ENCODE peak calls at places on chromosomes 12 and 14, in seven cellular contexts. C, Y, O, W, X, U and B are unnamed samples.

GRCh38 chr12:118611770-118612169 is 235.4 kb downstream of the SUDS3 start:
- DNase-seq in C (no peak), Y (no peak), O (no peak), W (no peak), X (no peak), U (no peak), B (no peak)

GRCh38 chr12:45611061-45611460 is 118.4 kb upstream of the ARID2 start:
- DNase-seq in C (no peak), Y (no peak), O (no peak), W (no peak), X (no peak), U (no peak), B (no peak)

GRCh38 chr14:24911324-24912095 is 138.4 kb downstream of the STXBP6 start:
- DNase-seq in C (peak; percentile 52), Y (no peak), O (no peak), W (peak; percentile 82), X (no peak), U (no peak), B (peak; percentile 30)

GRCh38 chr12:120109570-120110267 is 6.8 kb downstream of the RAB35 start:
- DNase-seq in C (no peak), Y (no peak), O (no peak), W (no peak), X (no peak), U (no peak), B (no peak)

GRCh38 chr12:109446-109845 is 42.9 kb downstream of the IQSEC3 start:
- DNase-seq in C (no peak), Y (no peak), O (no peak), W (no peak), X (no peak), U (no peak), B (no peak)

GRCh38 chr12:88308825-88309224 is 166.7 kb downstream of the TMTC3 start:
- DNase-seq in C (no peak), Y (no peak), O (no peak), W (peak; percentile 95), X (no peak), U (no peak), B (peak; percentile 77)

GRCh38 chr14:79967001-79967400 is 244.3 kb downstream of the DIO2 start:
- DNase-seq in C (no peak), Y (no peak), O (no peak), W (peak; percentile 74), X (no peak), U (no peak), B (no peak)

GRCh38 chr12:68279227-68280054 is 26.0 kb upstream of the IL22 start:
- DNase-seq in C (no peak), Y (no peak), O (no peak), W (peak; percentile 28), X (no peak), U (no peak), B (no peak)

GRCh38 chr14:37061697-37062096 is 110.7 kb downstream of the SLC25A21 start:
- DNase-seq in C (no peak), Y (no peak), O (no peak), W (no peak), X (no peak), U (no peak), B (no peak)

GRCh38 chr12:10101042-10101579 is 2.3 kb upstream of the CLEC1A start:
- DNase-seq in C (peak; percentile 34), Y (no peak), O (no peak), W (peak; percentile 18), X (no peak), U (no peak), B (peak; percentile 17)

GRCh38 chr12:4145990-4146859 is 127.3 kb upstream of the CCND2 start:
- DNase-seq in C (no peak), Y (no peak), O (no peak), W (no peak), X (peak; percentile 15), U (no peak), B (no peak)

GRCh38 chr12:66698558-66698957 is 19.7 kb upstream of the GRIP1 start:
- DNase-seq in C (no peak), Y (no peak), O (no peak), W (no peak), X (no peak), U (no peak), B (no peak)

GRCh38 chr14:24849471-24849870 is 200.5 kb downstream of the STXBP6 start:
- DNase-seq in C (no peak), Y (no peak), O (no peak), W (peak; percentile 75), X (no peak), U (no peak), B (no peak)

GRCh38 chr12:597926-598568 is 65.2 kb downstream of the NINJ2 start:
- DNase-seq in C (no peak), Y (no peak), O (no peak), W (no peak), X (no peak), U (no peak), B (peak; percentile 92)

GRCh38 chr12:9597365-9597764 is 10.4 kb downstream of the KLRB1 start:
- DNase-seq in C (no peak), Y (no peak), O (no peak), W (no peak), X (no peak), U (no peak), B (no peak)

GRCh38 chr12:21675096-21675495 is 17.5 kb upstream of the LDHB start:
- DNase-seq in C (no peak), Y (no peak), O (no peak), W (no peak), X (no peak), U (no peak), B (no peak)

GRCh38 chr14:74937171-74937570 is 14.1 kb upstream of the RPS6KL1 start:
- DNase-seq in C (no peak), Y (no peak), O (no peak), W (no peak), X (no peak), U (no peak), B (no peak)

GRCh38 chr12:47739959-47740358 is 14.7 kb upstream of the ENDOU start:
- DNase-seq in C (no peak), Y (peak; percentile 62), O (no peak), W (no peak), X (peak; percentile 68), U (no peak), B (no peak)

GRCh38 chr12:109098671-109099070 is 1.3 kb downstream of the UNG start:
- DNase-seq in C (no peak), Y (no peak), O (no peak), W (no peak), X (no peak), U (no peak), B (no peak)

GRCh38 chr12:58148405-58148804 is 207.0 kb downstream of the ATP23 start:
- DNase-seq in C (no peak), Y (no peak), O (no peak), W (peak; percentile 49), X (no peak), U (no peak), B (peak; percentile 57)

GRCh38 chr14:68774771-68775613 is 17.9 kb downstream of the ZFP36L1 start:
- DNase-seq in C (peak; percentile 21), Y (no peak), O (no peak), W (peak; percentile 84), X (no peak), U (no peak), B (no peak)

GRCh38 chr14:64746298-64747250 is 42.4 kb downstream of the PLEKHG3 start:
- DNase-seq in C (no peak), Y (no peak), O (no peak), W (peak; percentile 13), X (no peak), U (no peak), B (no peak)

GRCh38 chr14:75200451-75200850 is 24.0 kb upstream of the TMED10 start:
- DNase-seq in C (no peak), Y (no peak), O (no peak), W (no peak), X (no peak), U (peak; percentile 28), B (peak; percentile 75)

GRCh38 chr12:49344486-49345047 is 2.1 kb upstream of the DNAJC22 start:
- DNase-seq in C (no peak), Y (no peak), O (no peak), W (no peak), X (no peak), U (no peak), B (no peak)

GRCh38 chr14:95535226-95536021 is 574 bp downstream of the GLRX5 start:
- DNase-seq in C (no peak), Y (no peak), O (peak; percentile 70), W (no peak), X (no peak), U (no peak), B (no peak)

DNA sequence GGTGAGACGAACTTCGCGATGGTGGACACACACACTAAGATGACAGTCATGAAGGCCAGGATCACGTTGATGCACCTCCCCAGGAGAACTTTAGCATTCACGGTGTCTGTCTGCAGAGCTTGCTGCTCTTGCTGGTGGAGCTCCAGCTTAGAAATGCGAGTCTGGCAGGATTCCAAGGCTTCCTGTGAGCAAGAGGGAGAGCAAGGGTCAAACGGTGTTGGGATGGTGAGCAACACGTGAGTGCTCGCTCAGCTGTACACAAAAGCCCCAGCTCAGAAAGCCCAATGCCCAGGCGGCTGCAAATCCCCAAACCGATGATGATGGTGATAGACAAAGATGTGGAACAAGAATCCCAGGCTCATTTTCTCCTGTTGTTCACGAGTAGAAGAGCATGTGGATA is 78.8 kb downstream of the TMCC3 start:
- DNase-seq in C (no peak), Y (no peak), O (no peak), W (peak; percentile 76), X (no peak), U (no peak), B (peak; percentile 44)
- H3K4me1 ChIP-seq in C (no peaks in the 10 kb centered on the region), Y (peaks cover 7% of the 10 kb centered on the region), O (no peaks in the 10 kb centered on the region), W (no peaks in the 10 kb centered on the region), X (no peaks in the 10 kb centered on the region), U (no peaks in the 10 kb centered on the region), B (peaks cover 12% of the 10 kb centered on the region)

GRCh38 chr14:54574528-54574927 is 7.6 kb downstream of the SAMD4A start:
- DNase-seq in C (no peak), Y (no peak), O (no peak), W (no peak), X (no peak), U (no peak), B (no peak)

GRCh38 chr14:54580933-54581332 is 14.0 kb downstream of the SAMD4A start:
- DNase-seq in C (no peak), Y (no peak), O (no peak), W (no peak), X (no peak), U (no peak), B (no peak)

GRCh38 chr14:54579606-54580005 is 12.7 kb downstream of the SAMD4A start:
- DNase-seq in C (no peak), Y (no peak), O (no peak), W (peak; percentile 73), X (no peak), U (no peak), B (peak; percentile 51)

GRCh38 chr14:54577977-54578376 is 11.0 kb downstream of the SAMD4A start:
- DNase-seq in C (no peak), Y (no peak), O (no peak), W (peak; percentile 78), X (no peak), U (no peak), B (no peak)

GRCh38 chr14:54577494-54577893 is 10.6 kb downstream of the SAMD4A start:
- DNase-seq in C (no peak), Y (no peak), O (no peak), W (no peak), X (no peak), U (no peak), B (no peak)
- H3K27ac ChIP-seq in C (peak overlapping the region; percentile 29), Y (peak overlapping the region; percentile 14), O (no peak overlapping the region), W (peak overlapping the region; percentile 7), X (no peak overlapping the region), U (no peak overlapping the region), B (no peak overlapping the region)

GRCh38 chr12:112788205-112788604 is 3.3 kb upstream of the RPH3A start:
- DNase-seq in C (no peak), Y (no peak), O (no peak), W (no peak), X (no peak), U (peak; percentile 59), B (no peak)
- TF ChIP-seq CTCF in C (no peak), Y (no peak), O (no peak), W (no peak), X (no peak), U (peak; percentile 69), B (no peak)

GRCh38 chr12:2343672-2344071 is 290.9 kb downstream of the CACNA1C start:
- DNase-seq in C (no peak), Y (no peak), O (no peak), W (no peak), X (no peak), U (no peak), B (no peak)
- H3K4me1 ChIP-seq in C (no peaks in the 10 kb centered on the region), Y (peaks cover 99% of the 10 kb centered on the region), O (no peaks in the 10 kb centered on the region), W (peaks cover 37% of the 10 kb centered on the region), X (no peaks in the 10 kb centered on the region), U (peaks cover 15% of the 10 kb centered on the region), B (no peaks in the 10 kb centered on the region)